ENCODE peak calls at places on chromosomes 1 and 21, in eight cellular contexts. X, S, L, Y, C, N, P and H are unnamed samples.

GRCh38 chr1:1449099-1449739 is at the start of gene ATAD3C:
- DNase-seq in X (no peak), S (no peak), L (no peak), Y (no peak), C (no peak), N (no peak), P (no peak), H (no peak)

GRCh38 chr1:93969887-93970286 is 60.7 kb upstream of the GCLM start:
- DNase-seq in X (no peak), S (no peak), L (no peak), Y (no peak), C (no peak), N (no peak), P (no peak), H (no peak)

GRCh38 chr1:185232874-185233273 is 75.9 kb downstream of the SWT1 start:
- DNase-seq in X (no peak), S (no peak), L (no peak), Y (no peak), C (no peak), N (no peak), P (no peak), H (no peak)

GRCh38 chr1:216665381-216665780 is 57.8 kb downstream of the ESRRG start:
- DNase-seq in X (no peak), S (no peak), L (no peak), Y (no peak), C (no peak), N (no peak), P (peak), H (no peak)

GRCh38 chr1:228174482-228175315 is 9.1 kb downstream of the IBA57 start:
- DNase-seq in X (no peak), S (peak), L (peak), Y (no peak), C (no peak), N (no peak), P (no peak), H (no peak)

GRCh38 chr1:39996396-39997004 is 41.6 kb downstream of the MFSD2A start:
- DNase-seq in X (no peak), S (no peak), L (no peak), Y (no peak), C (no peak), N (no peak), P (peak), H (no peak)

GRCh38 chr1:210394281-210394798 is 65.6 kb downstream of the HHAT start:
- DNase-seq in X (no peak), S (no peak), L (no peak), Y (no peak), C (no peak), N (no peak), P (peak), H (peak)

GRCh38 chr1:173475564-173476196 is 1.5 kb upstream of the PRDX6 start:
- DNase-seq in X (no peak), S (no peak), L (peak), Y (no peak), C (no peak), N (no peak), P (peak), H (no peak)

GRCh38 chr1:174883361-174883760 is 116.4 kb upstream of the CACYBP start:
- DNase-seq in X (no peak), S (peak), L (no peak), Y (no peak), C (no peak), N (no peak), P (peak), H (peak)

GRCh38 chr1:72202761-72203160 is 79.6 kb downstream of the NEGR1 start:
- DNase-seq in X (no peak), S (no peak), L (no peak), Y (no peak), C (no peak), N (no peak), P (peak), H (no peak)

GRCh38 chr1:230270185-230270939 is 155.8 kb downstream of the PGBD5 start:
- DNase-seq in X (no peak), S (no peak), L (no peak), Y (no peak), C (no peak), N (no peak), P (peak), H (peak)

GRCh38 chr21:43925609-43926008 is 60.6 kb downstream of the AGPAT3 start:
- DNase-seq in X (no peak), S (no peak), L (no peak), Y (no peak), C (no peak), N (no peak), P (no peak), H (no peak)

GRCh38 chr1:205502992-205503391 is 1.5 kb upstream of the CDK18 start:
- DNase-seq in X (no peak), S (no peak), L (no peak), Y (no peak), C (no peak), N (no peak), P (no peak), H (no peak)

GRCh38 chr1:94873520-94874351 is 53.2 kb downstream of the CNN3 start:
- DNase-seq in X (no peak), S (no peak), L (no peak), Y (no peak), C (no peak), N (no peak), P (peak), H (no peak)

GRCh38 chr1:17629460-17629859 is 90.0 kb downstream of the ARHGEF10L start:
- DNase-seq in X (no peak), S (peak), L (peak), Y (peak), C (no peak), N (peak), P (no peak), H (no peak)

GRCh38 chr1:15358565-15359133 is 51.0 kb upstream of the EFHD2 start:
- DNase-seq in X (no peak), S (no peak), L (no peak), Y (no peak), C (no peak), N (no peak), P (no peak), H (no peak)

GRCh38 chr1:151711940-151712339 is 4.7 kb downstream of the CELF3 start:
- DNase-seq in X (no peak), S (no peak), L (no peak), Y (no peak), C (no peak), N (no peak), P (no peak), H (no peak)

GRCh38 chr1:204288061-204288588 is 71.6 kb downstream of the PLEKHA6 start:
- DNase-seq in X (no peak), S (peak), L (peak), Y (peak), C (peak), N (peak), P (peak), H (no peak)

GRCh38 chr21:46229923-46230260 is 1.3 kb upstream of the LSS start:
- DNase-seq in X (no peak), S (no peak), L (no peak), Y (no peak), C (no peak), N (no peak), P (no peak), H (no peak)

GRCh38 chr1:241592273-241592958 is 47.8 kb downstream of the CHML start:
- DNase-seq in X (no peak), S (no peak), L (no peak), Y (no peak), C (no peak), N (no peak), P (peak), H (no peak)

GRCh38 chr1:10850026-10850425 is 53.6 kb upstream of the CASZ1 start:
- DNase-seq in X (no peak), S (no peak), L (no peak), Y (no peak), C (no peak), N (no peak), P (no peak), H (no peak)

GRCh38 chr1:45097944-45098343 is 85.9 kb downstream of the UROD start:
- DNase-seq in X (no peak), S (no peak), L (no peak), Y (no peak), C (no peak), N (no peak), P (peak), H (no peak)

GRCh38 chr1:32876341-32877210 is 5.9 kb upstream of the FNDC5 start:
- DNase-seq in X (peak), S (peak), L (peak), Y (peak), C (no peak), N (no peak), P (peak), H (no peak)

GRCh38 chr1:201282931-201283829 is at the start of gene PKP1:
- DNase-seq in X (peak), S (peak), L (no peak), Y (peak), C (no peak), N (no peak), P (no peak), H (no peak)

GRCh38 chr1:7783178-7783711 is 846 bp upstream of the PER3 start:
- DNase-seq in X (peak), S (peak), L (peak), Y (peak), C (no peak), N (no peak), P (peak), H (peak)

GRCh38 chr1:151502859-151503509 is 8.2 kb upstream of the CGN start:
- DNase-seq in X (no peak), S (peak), L (no peak), Y (no peak), C (no peak), N (no peak), P (no peak), H (no peak)

GRCh38 chr1:62177621-62178020 is 17.0 kb upstream of the L1TD1 start:
- DNase-seq in X (no peak), S (no peak), L (no peak), Y (no peak), C (no peak), N (no peak), P (no peak), H (no peak)

GRCh38 chr21:41765393-41765950 is 1.4 kb downstream of the RIPK4 start:
- DNase-seq in X (no peak), S (peak), L (no peak), Y (no peak), C (no peak), N (no peak), P (no peak), H (no peak)

GRCh38 chr1:175002910-175003517 is 3.3 kb downstream of the CACYBP start:
- DNase-seq in X (no peak), S (no peak), L (no peak), Y (no peak), C (no peak), N (no peak), P (no peak), H (no peak)

GRCh38 chr21:27060190-27060589 is 93.3 kb upstream of the ADAMTS5 start:
- DNase-seq in X (no peak), S (no peak), L (no peak), Y (no peak), C (no peak), N (no peak), P (peak), H (peak)

GRCh38 chr1:245045087-245045881 is 109.5 kb upstream of the KIF26B start:
- DNase-seq in X (no peak), S (peak), L (no peak), Y (peak), C (no peak), N (no peak), P (peak), H (peak)